ENCODE peak calls at places on chromosomes 5 and 9, in four cellular contexts. One of them, this sample, is unnamed.

GRCh38 chr9:108254236-108254635 is 601.5 kb downstream of the ACTL7B start:
- DNase-seq in stimulated activated CD4-positive, alpha-beta T cell treated with anti-CD3 and anti-CD28 coated beads, Interleukin-12 subunit alpha, Interleukin-12 subunit beta, amount 100 ng/mL, for 48 hours: no peak
- DNase-seq in HT1080: no peak
- DNase-seq in tibial artery: no peak
- DNase-seq in this sample: no peak

GRCh38 chr5:149728303-149728702 is 1.8 kb upstream of the PPARGC1B start:
- DNase-seq in stimulated activated CD4-positive, alpha-beta T cell treated with anti-CD3 and anti-CD28 coated beads, Interleukin-12 subunit alpha, Interleukin-12 subunit beta, amount 100 ng/mL, for 48 hours: no peak
- DNase-seq in HT1080: no peak
- DNase-seq in tibial artery: no peak
- DNase-seq in this sample: no peak

GRCh38 chr5:110362252-110362651 is 364.2 kb downstream of the TMEM232 start:
- DNase-seq in stimulated activated CD4-positive, alpha-beta T cell treated with anti-CD3 and anti-CD28 coated beads, Interleukin-12 subunit alpha, Interleukin-12 subunit beta, amount 100 ng/mL, for 48 hours: no peak
- DNase-seq in HT1080: no peak
- DNase-seq in tibial artery: no peak
- DNase-seq in this sample: no peak

GRCh38 chr5:122704247-122705036 is 70.4 kb upstream of the SNX2 start:
- DNase-seq in stimulated activated CD4-positive, alpha-beta T cell treated with anti-CD3 and anti-CD28 coated beads, Interleukin-12 subunit alpha, Interleukin-12 subunit beta, amount 100 ng/mL, for 48 hours: no peak
- DNase-seq in HT1080: peak
- DNase-seq in tibial artery: no peak
- DNase-seq in this sample: no peak

GRCh38 chr5:84480873-84481637 is 96.4 kb upstream of the EDIL3 start:
- DNase-seq in stimulated activated CD4-positive, alpha-beta T cell treated with anti-CD3 and anti-CD28 coated beads, Interleukin-12 subunit alpha, Interleukin-12 subunit beta, amount 100 ng/mL, for 48 hours: no peak
- DNase-seq in HT1080: no peak
- DNase-seq in tibial artery: no peak
- DNase-seq in this sample: no peak

GRCh38 chr5:172179032-172179989 is 8.7 kb downstream of the STK10 start:
- DNase-seq in stimulated activated CD4-positive, alpha-beta T cell treated with anti-CD3 and anti-CD28 coated beads, Interleukin-12 subunit alpha, Interleukin-12 subunit beta, amount 100 ng/mL, for 48 hours: no peak
- DNase-seq in HT1080: no peak
- DNase-seq in tibial artery: no peak
- DNase-seq in this sample: no peak

GRCh38 chr9:3794005-3794404 is 268.2 kb upstream of the RFX3 start:
- DNase-seq in stimulated activated CD4-positive, alpha-beta T cell treated with anti-CD3 and anti-CD28 coated beads, Interleukin-12 subunit alpha, Interleukin-12 subunit beta, amount 100 ng/mL, for 48 hours: no peak
- DNase-seq in HT1080: no peak
- DNase-seq in tibial artery: no peak
- DNase-seq in this sample: peak

GRCh38 chr5:177427919-177428573 is 1.6 kb downstream of the GRK6 start:
- DNase-seq in stimulated activated CD4-positive, alpha-beta T cell treated with anti-CD3 and anti-CD28 coated beads, Interleukin-12 subunit alpha, Interleukin-12 subunit beta, amount 100 ng/mL, for 48 hours: no peak
- DNase-seq in HT1080: no peak
- DNase-seq in tibial artery: no peak
- DNase-seq in this sample: no peak

GRCh38 chr9:21153688-21154608 is 12.3 kb upstream of the IFNW1 start:
- DNase-seq in stimulated activated CD4-positive, alpha-beta T cell treated with anti-CD3 and anti-CD28 coated beads, Interleukin-12 subunit alpha, Interleukin-12 subunit beta, amount 100 ng/mL, for 48 hours: no peak
- DNase-seq in HT1080: peak
- DNase-seq in tibial artery: no peak
- DNase-seq in this sample: peak

GRCh38 chr5:59158165-59158564 is 575.3 kb downstream of the RAB3C start:
- DNase-seq in stimulated activated CD4-positive, alpha-beta T cell treated with anti-CD3 and anti-CD28 coated beads, Interleukin-12 subunit alpha, Interleukin-12 subunit beta, amount 100 ng/mL, for 48 hours: no peak
- DNase-seq in HT1080: peak
- DNase-seq in tibial artery: no peak
- DNase-seq in this sample: no peak

GRCh38 chr5:53994148-53994547 is 316.2 kb downstream of the ARL15 start:
- DNase-seq in stimulated activated CD4-positive, alpha-beta T cell treated with anti-CD3 and anti-CD28 coated beads, Interleukin-12 subunit alpha, Interleukin-12 subunit beta, amount 100 ng/mL, for 48 hours: no peak
- DNase-seq in HT1080: no peak
- DNase-seq in tibial artery: no peak
- DNase-seq in this sample: no peak

GRCh38 chr9:121277518-121278275 is 9.7 kb downstream of the GSN start:
- DNase-seq in stimulated activated CD4-positive, alpha-beta T cell treated with anti-CD3 and anti-CD28 coated beads, Interleukin-12 subunit alpha, Interleukin-12 subunit beta, amount 100 ng/mL, for 48 hours: no peak
- DNase-seq in HT1080: no peak
- DNase-seq in tibial artery: no peak
- DNase-seq in this sample: no peak

GRCh38 chr9:77864096-77864889 is 167.3 kb downstream of the GNAQ start:
- DNase-seq in stimulated activated CD4-positive, alpha-beta T cell treated with anti-CD3 and anti-CD28 coated beads, Interleukin-12 subunit alpha, Interleukin-12 subunit beta, amount 100 ng/mL, for 48 hours: no peak
- DNase-seq in HT1080: no peak
- DNase-seq in tibial artery: no peak
- DNase-seq in this sample: no peak

This sample was measured in retina.